ENCODE peak calls at places on chromosomes 5 and 9, in six cellular contexts. E is body of pancreas, M is neural progenitor cell, K is kidney, I is psoas muscle, O is fibroblast of mammary gland. C is an unnamed sample.

GRCh38 chr9:6842584-6842947 is 84.8 kb downstream of the KDM4C start:
- DNase-seq in M (no peak), O (peak; percentile 63), K (no peak), I (no peak), E (no peak), C (no peak)

GRCh38 chr9:34328500-34328982 is 527 bp downstream of the KIF24 start:
- DNase-seq in M (peak; percentile 13), O (peak; percentile 38), K (no peak), E (no peak), I (no peak), C (no peak)

GRCh38 chr5:114857951-114858401 is 311.7 kb downstream of the TRIM36 start:
- DNase-seq in K (peak; percentile 65), O (no peak), E (no peak), M (peak; percentile 12), I (peak; percentile 50), C (no peak)

GRCh38 chr5:44881266-44881665 is 72.5 kb downstream of the MRPS30 start:
- DNase-seq in E (no peak), M (no peak), O (no peak), K (no peak), I (no peak), C (no peak)

GRCh38 chr9:125418404-125418803 is 156.8 kb downstream of the GAPVD1 start:
- DNase-seq in O (no peak), M (no peak), E (no peak), K (no peak), I (no peak), C (no peak)

GRCh38 chr9:110546411-110546871 is 33.1 kb downstream of the SVEP1 start:
- DNase-seq in K (no peak), I (peak; percentile 49), O (peak; percentile 43), E (peak; percentile 33), M (no peak), C (no peak)

GRCh38 chr5:160231789-160232342 is 2.6 kb downstream of the FABP6 start:
- DNase-seq in I (no peak), O (no peak), K (no peak), M (no peak), E (no peak), C (no peak)

GRCh38 chr9:83030391-83031107 is 32.4 kb downstream of the RASEF start:
- DNase-seq in I (no peak), M (no peak), O (no peak), K (no peak), E (no peak), C (no peak)

GRCh38 chr9:134304306-134304705 is 21.9 kb upstream of the RXRA start:
- DNase-seq in M (no peak), E (no peak), I (peak; percentile 23), O (no peak), K (peak; percentile 50), C (no peak)

GRCh38 chr9:16267336-16268036 is 603.0 kb downstream of the BNC2 start:
- DNase-seq in E (no peak), K (no peak), I (no peak), O (peak; percentile 83), M (no peak), C (no peak)

GRCh38 chr9:86557063-86557766 is 203.0 kb upstream of the TUT7 start:
- DNase-seq in I (peak; percentile 69), K (no peak), O (peak; percentile 96), E (peak; percentile 9), M (peak; percentile 8), C (no peak)

GRCh38 chr5:176619203-176619568 is 9.2 kb upstream of the GPRIN1 start:
- DNase-seq in I (peak; percentile 89), K (peak; percentile 83), M (peak; percentile 98), O (peak; percentile 82), E (peak; percentile 69), C (peak; percentile 81)

GRCh38 chr5:16749626-16750025 is 132.8 kb upstream of the RETREG1 start:
- DNase-seq in M (no peak), E (no peak), I (no peak), K (no peak), O (no peak), C (no peak)

GRCh38 chr9:33880562-33881089 is 63.7 kb downstream of the UBE2R2 start:
- DNase-seq in K (no peak), O (no peak), M (peak; percentile 71), I (no peak), E (no peak), C (no peak)

GRCh38 chr9:120723547-120723946 is 9.3 kb upstream of the MEGF9 start:
- DNase-seq in K (no peak), I (no peak), E (no peak), M (no peak), O (peak; percentile 77), C (no peak)

GRCh38 chr5:64835266-64835665 is 66.5 kb downstream of the CWC27 start:
- DNase-seq in I (no peak), K (no peak), E (no peak), O (no peak), M (no peak), C (no peak)

GRCh38 chr5:65871182-65871581 is 55.2 kb upstream of the ERBIN start:
- DNase-seq in E (no peak), I (no peak), O (peak; percentile 49), K (no peak), M (no peak), C (no peak)

GRCh38 chr9:113934826-113935676 is 58.9 kb downstream of the ZNF618 start:
- DNase-seq in E (no peak), M (no peak), I (no peak), O (no peak), K (no peak), C (no peak)
- TF ChIP-seq CTCF in E (no peak), M (no peak), I (no peak), O (no peak), K (no peak), C (no peak)

DNA sequence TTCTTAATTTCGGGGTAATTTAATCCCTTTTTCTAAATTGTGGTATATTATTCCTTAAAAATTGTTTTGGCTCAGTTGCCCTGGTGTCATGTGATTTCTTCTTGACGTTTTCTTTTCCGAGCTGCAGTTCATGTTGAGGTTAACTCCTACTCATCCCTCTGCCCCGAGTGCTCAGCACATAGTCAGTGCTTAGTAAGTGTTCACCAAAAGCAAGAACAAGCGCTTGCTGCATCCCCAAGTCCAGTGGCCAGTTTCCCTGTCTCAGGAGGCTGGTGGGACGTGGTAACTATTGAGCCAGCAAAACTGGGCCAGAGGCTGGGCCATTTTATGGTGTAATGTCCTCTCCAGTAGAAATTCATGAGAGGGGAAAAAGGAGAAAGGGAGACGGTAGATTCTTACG is 23.3 kb downstream of the TRIO start:
- DNase-seq in M (no peak), I (no peak), E (no peak), K (no peak), O (no peak), C (no peak)
- TF ChIP-seq CTCF in M (no peak), I (no peak), E (no peak), K (no peak), O (no peak), C (no peak)

GRCh38 chr5:75275736-75276135 is 39.1 kb upstream of the ANKRD31 start:
- DNase-seq in E (no peak), M (no peak), K (no peak), I (no peak), O (no peak), C (no peak)

GRCh38 chr5:75282581-75282980 is 45.9 kb upstream of the ANKRD31 start:
- DNase-seq in I (no peak), K (no peak), O (no peak), M (no peak), E (no peak), C (no peak)

GRCh38 chr5:75281716-75282465 is 45.2 kb upstream of the ANKRD31 start:
- DNase-seq in K (no peak), E (no peak), I (no peak), O (no peak), M (no peak), C (no peak)

GRCh38 chr5:75277463-75277862 is 40.8 kb upstream of the ANKRD31 start:
- DNase-seq in I (no peak), K (no peak), M (no peak), O (no peak), E (no peak), C (no peak)

DNA sequence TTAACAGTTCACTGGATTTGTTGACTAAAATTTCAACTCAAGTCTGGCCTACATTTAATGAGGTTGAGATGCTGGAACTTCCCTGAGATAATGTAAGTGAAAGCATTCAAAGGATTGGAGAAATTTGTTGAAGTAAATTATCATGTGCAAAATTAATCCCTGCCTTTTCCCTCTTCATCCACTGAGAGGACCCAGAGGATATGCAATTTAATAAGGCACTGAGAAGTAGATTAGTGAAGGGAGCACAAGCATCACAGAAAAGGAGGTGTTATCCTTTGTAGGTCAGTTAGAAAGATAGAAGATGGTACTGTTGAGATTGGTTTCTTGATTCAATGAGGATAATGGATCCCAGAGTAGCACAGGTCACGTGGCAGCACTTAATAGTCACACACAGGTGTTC is 42.6 kb upstream of the ANKRD31 start:
- DNase-seq in I (no peak), E (no peak), K (no peak), M (no peak), O (no peak), C (no peak)
- TF ChIP-seq CTCF in I (no peak), E (no peak), K (no peak), M (no peak), O (no peak), C (no peak)

GRCh38 chr5:37554938-37555337 is 175.8 kb downstream of the WDR70 start:
- DNase-seq in K (no peak), E (no peak), I (no peak), O (peak; percentile 23), M (peak; percentile 41), C (no peak)
- TF ChIP-seq CTCF in K (peak; percentile 36), E (peak; percentile 24), I (no peak), O (peak; percentile 62), M (peak; percentile 70), C (peak; percentile 69)

C was measured in type B pancreatic cell.